ENCODE peak calls at places on chromosomes 16 and 17, in nine cellular contexts. Q, Y, H, Z, N, X, R, P and D are unnamed samples.

GRCh38 chr17:79871131-79871530 is 31.9 kb upstream of the CBX4 start:
- DNase-seq in Q (no peak), Y (no peak), H (no peak), Z (no peak), N (no peak), X (no peak), R (no peak), P (no peak), D (no peak)

GRCh38 chr16:71709231-71709781 is 15.2 kb downstream of the PHLPP2 start:
- DNase-seq in Q (no peak), Y (no peak), H (no peak), Z (peak; percentile 41), N (peak; percentile 80), X (no peak), R (peak; percentile 60), P (peak; percentile 48), D (no peak)

GRCh38 chr16:89052824-89053724 is 40.6 kb upstream of the ACSF3 start:
- DNase-seq in Q (no peak), Y (no peak), H (no peak), Z (no peak), N (no peak), X (no peak), R (no peak), P (no peak), D (no peak)

GRCh38 chr17:8146381-8147140 is 5.6 kb downstream of the PER1 start:
- DNase-seq in Q (no peak), Y (peak; percentile 12), H (no peak), Z (no peak), N (no peak), X (no peak), R (no peak), P (no peak), D (no peak)

GRCh38 chr17:74192950-74193781 is 10.3 kb upstream of the RPL38 start:
- DNase-seq in Q (no peak), Y (peak; percentile 35), H (no peak), Z (no peak), N (no peak), X (no peak), R (no peak), P (no peak), D (no peak)

GRCh38 chr17:57257911-57258885 is 1.9 kb downstream of the MSI2 start:
- DNase-seq in Q (no peak), Y (no peak), H (no peak), Z (peak; percentile 38), N (no peak), X (no peak), R (no peak), P (no peak), D (no peak)

GRCh38 chr17:81366648-81367047 is 28.6 kb upstream of the BAHCC1 start:
- DNase-seq in Q (no peak), Y (no peak), H (no peak), Z (no peak), N (no peak), X (no peak), R (no peak), P (no peak), D (no peak)

GRCh38 chr17:36221187-36221586 is 10.3 kb downstream of the CCL4L2 start:
- DNase-seq in Q (no peak), Y (no peak), H (no peak), Z (no peak), N (no peak), X (no peak), R (no peak), P (no peak), D (no peak)

GRCh38 chr17:34118564-34118963 is 136.5 kb upstream of the CCL2 start:
- DNase-seq in Q (no peak), Y (no peak), H (no peak), Z (no peak), N (no peak), X (no peak), R (no peak), P (no peak), D (no peak)

GRCh38 chr17:31390748-31391495 is 553 bp upstream of the RAB11FIP4 start:
- DNase-seq in Q (no peak), Y (no peak), H (no peak), Z (no peak), N (no peak), X (no peak), R (no peak), P (no peak), D (no peak)

GRCh38 chr16:11105038-11105903 is 150.7 kb downstream of the SOCS1 start:
- DNase-seq in Q (peak; percentile 91), Y (no peak), H (peak; percentile 79), Z (peak; percentile 96), N (peak; percentile 73), X (no peak), R (peak; percentile 87), P (peak; percentile 78), D (no peak)

GRCh38 chr16:53207810-53208752 is 153.3 kb downstream of the CHD9 start:
- DNase-seq in Q (peak; percentile 37), Y (no peak), H (peak; percentile 85), Z (peak; percentile 90), N (peak; percentile 88), X (no peak), R (peak; percentile 84), P (peak; percentile 51), D (peak; percentile 78)